ENCODE peak calls at places on chromosomes 1 and 21, in six cellular contexts. J is CD4-positive, alpha-beta T cell; A is Calu3; K is GM20000; M is HCT116; H is adrenal gland. Q is an unnamed sample.

GRCh38 chr1:43235451-43236121 is 34.2 kb upstream of the TMEM125 start:
- DNase-seq in J (no peak), A (no peak), K (no peak), M (no peak), H (no peak), Q (no peak)

GRCh38 chr1:81678779-81679178 is 122.0 kb upstream of the ADGRL2 start:
- DNase-seq in J (no peak), A (no peak), K (no peak), M (no peak), H (no peak), Q (no peak)

GRCh38 chr1:91742848-91743292 is 143.1 kb downstream of the TGFBR3 start:
- DNase-seq in J (no peak), A (no peak), K (no peak), M (no peak), H (peak), Q (no peak)

GRCh38 chr1:27436204-27437159 is 44.1 kb downstream of the GPR3 start:
- DNase-seq in J (no peak), A (peak), K (no peak), M (peak), H (no peak), Q (peak)

GRCh38 chr1:30462826-30463425 is 260.5 kb downstream of the MATN1 start:
- DNase-seq in J (no peak), A (no peak), K (no peak), M (no peak), H (no peak), Q (no peak)

GRCh38 chr21:16590658-16591057 is 860.9 kb downstream of the USP25 start:
- DNase-seq in J (no peak), A (no peak), K (no peak), M (no peak), H (no peak), Q (no peak)

GRCh38 chr1:91803847-91804545 is 82.0 kb downstream of the TGFBR3 start:
- DNase-seq in J (peak), A (peak), K (peak), M (no peak), H (peak), Q (no peak)

GRCh38 chr1:5941671-5942070 is 50.6 kb downstream of the NPHP4 start:
- DNase-seq in J (no peak), A (no peak), K (no peak), M (no peak), H (no peak), Q (no peak)

GRCh38 chr1:36517019-36517387 is 34.3 kb upstream of the CSF3R start:
- DNase-seq in J (no peak), A (no peak), K (no peak), M (no peak), H (no peak), Q (no peak)

GRCh38 chr21:45032332-45032731 is 42.0 kb upstream of the ADARB1 start:
- DNase-seq in J (no peak), A (no peak), K (no peak), M (no peak), H (no peak), Q (no peak)

GRCh38 chr1:115117303-115117702 is 28.0 kb upstream of the TSPAN2 start:
- DNase-seq in J (no peak), A (peak), K (no peak), M (no peak), H (no peak), Q (no peak)

GRCh38 chr1:14969006-14969405 is 184.5 kb upstream of the TMEM51 start:
- DNase-seq in J (no peak), A (no peak), K (no peak), M (no peak), H (no peak), Q (no peak)

GRCh38 chr1:90705910-90706309 is 11.2 kb downstream of the BARHL2 start:
- DNase-seq in J (no peak), A (no peak), K (no peak), M (no peak), H (no peak), Q (no peak)

GRCh38 chr1:36014722-36015220 is 69.1 kb upstream of the TEKT2 start:
- DNase-seq in J (no peak), A (no peak), K (no peak), M (no peak), H (no peak), Q (no peak)

GRCh38 chr1:181409981-181410380 is 73.3 kb upstream of the CACNA1E start:
- DNase-seq in J (no peak), A (no peak), K (no peak), M (no peak), H (no peak), Q (no peak)

DNA sequence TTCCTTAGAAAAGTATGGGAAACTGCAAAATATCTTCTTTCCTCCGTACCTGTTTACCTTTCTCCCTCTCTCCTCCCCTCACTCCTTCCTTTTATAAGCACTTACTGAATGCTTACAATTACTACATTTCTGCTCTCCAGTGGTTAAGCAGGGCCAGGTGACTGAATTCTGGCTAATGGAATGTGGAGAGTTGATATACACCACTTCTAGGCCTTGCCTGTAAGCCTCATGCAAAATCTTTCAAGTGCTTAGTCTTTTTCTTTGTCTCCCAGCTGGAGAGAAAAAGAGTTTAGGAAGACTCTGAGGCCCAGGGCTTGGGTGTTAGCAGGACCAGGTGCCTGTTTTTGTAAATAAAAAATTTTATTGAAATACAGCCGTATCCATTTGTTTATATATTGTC is 77.7 kb upstream of the CACNA1E start:
- DNase-seq in J (no peak), A (no peak), K (no peak), M (no peak), H (no peak), Q (no peak)
- TF ChIP-seq CTCF in J (no peak), A (no peak), K (no peak), M (no peak), H (no peak), Q (no peak)

GRCh38 chr1:202860744-202861419 is 28.1 kb downstream of the RABIF start:
- DNase-seq in J (no peak), A (peak), K (peak), M (peak), H (peak), Q (no peak)
- TF ChIP-seq CTCF in J (no peak), A (no peak), K (no peak), M (no peak), H (no peak), Q (no peak)

GRCh38 chr1:226110249-226111108 is 48.0 kb downstream of the H3-3A start:
- DNase-seq in J (peak), A (peak), K (peak), M (no peak), H (peak), Q (no peak)
- TF ChIP-seq CTCF in J (no peak), A (no peak), K (no peak), M (no peak), H (no peak), Q (no peak)

DNA sequence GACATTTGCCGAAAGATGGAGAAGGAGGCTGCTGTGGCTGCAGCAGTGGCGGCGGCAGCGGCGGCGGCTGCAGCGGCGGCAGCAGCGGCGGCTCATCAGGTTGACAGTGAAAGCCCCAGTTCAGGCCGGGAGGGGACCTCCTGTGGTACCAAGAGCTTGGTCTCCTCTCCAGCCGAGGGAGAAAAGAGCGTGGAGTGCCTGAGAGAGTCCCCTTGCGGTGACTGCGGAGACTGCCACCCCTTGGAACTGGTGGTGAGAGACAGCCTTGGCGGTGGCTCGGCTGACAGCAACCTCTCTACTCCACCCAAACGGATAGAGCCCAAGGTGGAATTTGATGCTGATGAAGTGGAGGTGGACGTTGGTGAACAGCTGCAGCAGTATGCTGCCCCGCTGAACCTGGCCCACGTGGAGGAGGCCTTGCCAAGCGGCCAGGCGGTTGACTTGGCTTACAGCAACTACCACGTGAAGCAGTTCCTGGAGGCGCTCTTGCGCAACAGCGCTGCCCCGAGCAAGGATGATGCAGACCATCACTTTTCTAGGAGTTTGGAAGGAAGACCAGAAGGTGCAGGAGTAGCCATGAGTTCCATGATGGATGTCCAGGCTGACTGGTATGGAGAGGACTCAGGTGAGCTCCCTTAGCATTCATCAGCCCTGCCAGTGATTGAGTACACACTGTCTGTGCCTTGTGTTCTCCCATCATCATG is 6.3 kb downstream of the ZBTB8B start:
- DNase-seq in J (no peak), A (no peak), K (peak), M (no peak), H (no peak), Q (no peak)
- TF ChIP-seq CTCF in J (no peak), A (no peak), K (no peak), M (no peak), H (no peak), Q (peak)

GRCh38 chr1:170927955-170928850 is 7.1 kb upstream of the MROH9 start:
- DNase-seq in J (no peak), A (no peak), K (no peak), M (no peak), H (no peak), Q (no peak)
- TF ChIP-seq CTCF in J (no peak), A (no peak), K (no peak), M (peak), H (no peak), Q (peak)

GRCh38 chr1:8082945-8083344 is 56.8 kb upstream of the ERRFI1 start:
- DNase-seq in J (no peak), A (no peak), K (no peak), M (no peak), H (no peak), Q (peak)
- TF ChIP-seq CTCF in J (no peak), A (no peak), K (no peak), M (no peak), H (no peak), Q (no peak)

GRCh38 chr1:109898842-109899241 is 11.8 kb upstream of the CSF1 start:
- DNase-seq in J (no peak), A (no peak), K (no peak), M (no peak), H (no peak), Q (no peak)
- TF ChIP-seq CTCF in J (no peak), A (no peak), K (no peak), M (no peak), H (no peak), Q (no peak)

GRCh38 chr1:3226664-3227371 is 157.8 kb downstream of the PRDM16 start:
- DNase-seq in J (no peak), A (no peak), K (no peak), M (no peak), H (no peak), Q (no peak)
- TF ChIP-seq CTCF in J (no peak), A (no peak), K (no peak), M (no peak), H (no peak), Q (no peak)

GRCh38 chr1:245155186-245156040 is 628 bp downstream of the KIF26B start:
- DNase-seq in J (no peak), A (peak), K (peak), M (no peak), H (peak), Q (no peak)
- TF ChIP-seq CTCF in J (no peak), A (no peak), K (no peak), M (no peak), H (no peak), Q (no peak)